ENCODE peak calls at places on chromosomes 3 and 15, in ten cellular contexts. Y, Z, P, U, W, H, K, G, L and E are unnamed samples.

GRCh38 chr3:36653095-36653494 is 111.3 kb downstream of the DCLK3 start:
- DNase-seq in Y (no peak), Z (no peak), P (no peak), U (no peak), W (no peak), H (no peak), K (peak; percentile 19), G (no peak), L (no peak), E (no peak)

GRCh38 chr15:95953032-95953431 is 377.5 kb upstream of the NR2F2 start:
- DNase-seq in Y (no peak), Z (no peak), P (no peak), U (no peak), W (no peak), H (no peak), K (no peak), G (no peak), L (no peak), E (no peak)

GRCh38 chr3:112751564-112751963 is 95.1 kb downstream of the CD200R1L start:
- DNase-seq in Y (no peak), Z (no peak), P (no peak), U (no peak), W (no peak), H (no peak), K (peak; percentile 48), G (no peak), L (no peak), E (no peak)

GRCh38 chr3:5564278-5564666 is 376.8 kb downstream of the EDEM1 start:
- DNase-seq in Y (no peak), Z (no peak), P (no peak), U (no peak), W (no peak), H (no peak), K (no peak), G (no peak), L (no peak), E (no peak)

GRCh38 chr15:62895905-62896316 is 146.6 kb upstream of the TPM1 start:
- DNase-seq in Y (no peak), Z (no peak), P (no peak), U (no peak), W (no peak), H (no peak), K (peak; percentile 94), G (no peak), L (no peak), E (no peak)

GRCh38 chr15:88894348-88894818 is 961 bp downstream of the HAPLN3 start:
- DNase-seq in Y (peak; percentile 80), Z (no peak), P (peak; percentile 54), U (peak; percentile 75), W (peak; percentile 95), H (peak; percentile 76), K (peak; percentile 86), G (no peak), L (peak; percentile 67), E (peak; percentile 74)

GRCh38 chr3:11718582-11719405 is 75.1 kb upstream of the VGLL4 start:
- DNase-seq in Y (peak; percentile 76), Z (peak; percentile 77), P (peak; percentile 54), U (no peak), W (peak; percentile 80), H (peak; percentile 69), K (peak; percentile 58), G (no peak), L (peak; percentile 49), E (peak; percentile 54)

GRCh38 chr15:57696146-57696545 is 10.4 kb upstream of the POLR2M start:
- DNase-seq in Y (no peak), Z (no peak), P (no peak), U (no peak), W (no peak), H (no peak), K (no peak), G (no peak), L (no peak), E (no peak)

GRCh38 chr3:48399387-48400172 is 27.6 kb downstream of the FBXW12 start:
- DNase-seq in Y (peak; percentile 45), Z (no peak), P (peak; percentile 16), U (no peak), W (peak; percentile 50), H (no peak), K (no peak), G (no peak), L (no peak), E (no peak)

GRCh38 chr3:179355996-179356395 is 8.5 kb downstream of the MFN1 start:
- DNase-seq in Y (no peak), Z (no peak), P (no peak), U (no peak), W (no peak), H (no peak), K (no peak), G (no peak), L (no peak), E (no peak)

GRCh38 chr15:85142324-85142723 is 160.7 kb downstream of the PDE8A start:
- DNase-seq in Y (no peak), Z (no peak), P (no peak), U (no peak), W (no peak), H (no peak), K (peak; percentile 35), G (no peak), L (no peak), E (no peak)

GRCh38 chr3:13879946-13880810 is at the start of gene WNT7A:
- DNase-seq in Y (peak; percentile 91), Z (peak; percentile 48), P (no peak), U (peak; percentile 77), W (peak; percentile 88), H (no peak), K (peak; percentile 41), G (no peak), L (no peak), E (no peak)

GRCh38 chr3:66394261-66395249 is 106.3 kb downstream of the LRIG1 start:
- DNase-seq in Y (no peak), Z (peak; percentile 58), P (no peak), U (no peak), W (no peak), H (no peak), K (no peak), G (no peak), L (no peak), E (no peak)

GRCh38 chr15:33096134-33096533 is 98.4 kb downstream of the FMN1 start:
- DNase-seq in Y (no peak), Z (no peak), P (no peak), U (no peak), W (no peak), H (no peak), K (no peak), G (no peak), L (no peak), E (no peak)
- H3K4me1 ChIP-seq in Y (peaks cover 4% of the 10 kb centered on the region), Z (no peaks in the 10 kb centered on the region), P (no peaks in the 10 kb centered on the region), U (no peaks in the 10 kb centered on the region), W (no peaks in the 10 kb centered on the region), H (peaks cover 5% of the 10 kb centered on the region), K (no peaks in the 10 kb centered on the region), G (no peaks in the 10 kb centered on the region), L (no peaks in the 10 kb centered on the region), E (peaks cover 8% of the 10 kb centered on the region)

DNA sequence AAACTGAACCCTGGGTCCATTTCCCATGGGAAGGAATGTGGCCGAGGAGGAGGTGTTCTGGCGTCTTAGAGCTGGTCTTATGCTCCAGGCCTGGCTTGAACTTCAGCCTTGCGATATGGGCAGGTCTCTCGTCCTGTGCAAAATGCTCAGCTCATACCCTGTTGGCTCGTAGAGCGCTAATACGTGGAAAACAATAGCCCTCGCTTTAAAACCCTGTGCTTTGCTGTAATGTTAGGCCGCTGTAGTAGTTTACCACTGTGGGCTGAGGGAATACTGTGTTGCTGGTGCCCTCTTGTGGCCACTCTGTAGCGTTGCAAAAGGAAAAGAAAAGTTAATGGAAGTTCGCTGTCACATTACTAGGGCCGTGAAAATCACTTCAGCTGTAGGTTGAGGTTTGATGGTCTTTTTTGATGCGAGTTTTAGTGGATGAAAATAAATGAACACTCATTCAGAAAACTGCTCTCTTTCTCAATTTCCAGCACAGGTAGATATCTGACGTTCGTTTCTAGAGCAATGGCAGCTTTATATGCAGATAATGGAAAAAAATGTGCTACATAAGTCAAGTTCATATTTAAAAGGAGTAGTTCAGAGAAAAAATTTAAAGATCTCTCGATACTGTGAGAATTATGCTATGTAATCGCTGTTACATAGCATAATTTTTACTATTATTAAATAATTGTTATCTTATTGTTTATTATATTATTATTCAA is 92.9 kb downstream of the MCTP2 start:
- DNase-seq in Y (peak; percentile 68), Z (peak; percentile 70), P (peak; percentile 40), U (peak; percentile 49), W (peak; percentile 54), H (peak; percentile 53), K (peak; percentile 62), G (peak; percentile 45), L (peak; percentile 49), E (peak; percentile 68)
- TF ChIP-seq EP300 in Y (no peak), Z (no peak), P (no peak), U (no peak), W (no peak), H (no peak), K (no peak), G (no peak), L (no peak), E (no peak)

GRCh38 chr3:78875851-78876250 is 891.9 kb downstream of the ROBO1 start:
- DNase-seq in Y (no peak), Z (no peak), P (no peak), U (no peak), W (no peak), H (no peak), K (no peak), G (no peak), L (no peak), E (no peak)
- H3K4me1 ChIP-seq in Y (peaks cover 19% of the 10 kb centered on the region), Z (peaks cover 16% of the 10 kb centered on the region), P (no peaks in the 10 kb centered on the region), U (no peaks in the 10 kb centered on the region), W (peaks cover 20% of the 10 kb centered on the region), H (no peaks in the 10 kb centered on the region), K (peaks cover 34% of the 10 kb centered on the region), G (no peaks in the 10 kb centered on the region), L (no peaks in the 10 kb centered on the region), E (peaks cover 20% of the 10 kb centered on the region)

GRCh38 chr15:45790325-45790943 is 155.6 kb downstream of the SQOR start:
- DNase-seq in Y (peak; percentile 62), Z (no peak), P (no peak), U (peak; percentile 9), W (no peak), H (peak; percentile 35), K (peak; percentile 10), G (no peak), L (no peak), E (peak; percentile 34)
- TF ChIP-seq EP300 in Y (no peak), Z (no peak), P (no peak), U (no peak), W (no peak), H (no peak), K (no peak), G (no peak), L (no peak), E (no peak)

DNA sequence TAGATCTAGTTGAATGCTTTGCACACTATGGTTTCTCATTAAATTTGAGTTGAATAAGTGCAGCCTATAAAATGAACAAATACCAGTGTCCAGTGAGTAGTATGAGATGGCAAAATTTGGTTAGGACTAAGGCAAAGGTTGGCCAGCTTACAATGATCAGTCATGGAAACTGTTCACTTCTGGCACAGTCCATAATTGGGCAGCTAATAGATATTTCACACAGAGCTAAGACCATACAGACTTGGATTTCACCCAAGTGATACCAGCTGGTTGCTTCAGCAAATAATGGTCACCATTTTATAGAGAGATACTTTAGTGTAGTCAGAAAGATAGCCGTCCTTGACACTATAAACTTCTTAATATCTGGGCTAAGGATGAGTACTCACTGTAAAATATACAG is 15.7 kb downstream of the GAP43 start:
- DNase-seq in Y (no peak), Z (no peak), P (no peak), U (no peak), W (no peak), H (no peak), K (no peak), G (no peak), L (no peak), E (no peak)
- H3K4me1 ChIP-seq in Y (no peaks in the 10 kb centered on the region), Z (no peaks in the 10 kb centered on the region), P (no peaks in the 10 kb centered on the region), U (no peaks in the 10 kb centered on the region), W (no peaks in the 10 kb centered on the region), H (no peaks in the 10 kb centered on the region), K (no peaks in the 10 kb centered on the region), G (no peaks in the 10 kb centered on the region), L (no peaks in the 10 kb centered on the region), E (no peaks in the 10 kb centered on the region)